ENCODE peak calls at places on chromosomes 6 and 20, in five cellular contexts. H is prostate gland, T is IMR-90, M is choroid plexus epithelial cell, U is left ventricle myocardium inferior. Y is an unnamed sample.

GRCh38 chr20:24770628-24771556 is 178.2 kb upstream of the CST7 start:
- DNase-seq in H (no peak), T (no peak), M (no peak), U (no peak), Y (peak; percentile 61)

GRCh38 chr6:155273438-155273837 is 9.6 kb downstream of the CLDN20 start:
- DNase-seq in H (no peak), T (peak; percentile 93), M (peak; percentile 96), U (no peak), Y (no peak)

GRCh38 chr6:112879920-112880413 is 532.8 kb downstream of the RFPL4B start:
- DNase-seq in H (peak; percentile 50), T (no peak), M (no peak), U (peak; percentile 13), Y (no peak)

GRCh38 chr6:158758941-158759479 is 60.2 kb downstream of the EZR start:
- DNase-seq in H (no peak), T (no peak), M (no peak), U (no peak), Y (no peak)

GRCh38 chr20:54497931-54498718 is 22.7 kb downstream of the DOK5 start:
- DNase-seq in H (no peak), T (no peak), M (no peak), U (no peak), Y (no peak)

GRCh38 chr20:21767739-21768223 is 62.3 kb downstream of the PAX1 start:
- DNase-seq in H (no peak), T (no peak), M (no peak), U (no peak), Y (no peak)

GRCh38 chr6:42020967-42021366 is 29.4 kb upstream of the TAF8 start:
- DNase-seq in H (no peak), T (no peak), M (no peak), U (no peak), Y (no peak)

GRCh38 chr20:62562831-62563230 is 79.5 kb upstream of the SLCO4A1 start:
- DNase-seq in H (no peak), T (no peak), M (no peak), U (no peak), Y (no peak)

GRCh38 chr6:79872986-79873385 is 74.4 kb downstream of the ELOVL4 start:
- DNase-seq in H (no peak), T (peak; percentile 64), M (peak; percentile 96), U (no peak), Y (no peak)

GRCh38 chr6:34132486-34133185 is 13.3 kb downstream of the GRM4 start:
- DNase-seq in H (no peak), T (peak; percentile 23), M (peak; percentile 45), U (no peak), Y (no peak)

GRCh38 chr20:49275634-49276033 is 2.2 kb downstream of the ZNFX1 start:
- DNase-seq in H (no peak), T (no peak), M (no peak), U (no peak), Y (no peak)

GRCh38 chr6:120935007-120935406 is 399.3 kb downstream of the TBC1D32 start:
- DNase-seq in H (no peak), T (no peak), M (no peak), U (no peak), Y (no peak)

GRCh38 chr6:36492092-36492491 is 49.3 kb downstream of the KCTD20 start:
- DNase-seq in H (no peak), T (no peak), M (no peak), U (no peak), Y (no peak)

GRCh38 chr6:35602133-35602946 is 86.4 kb downstream of the FKBP5 start:
- DNase-seq in H (peak; percentile 51), T (peak; percentile 32), M (peak; percentile 82), U (no peak), Y (no peak)

GRCh38 chr6:15881150-15881549 is 218.3 kb upstream of the DTNBP1 start:
- DNase-seq in H (no peak), T (no peak), M (no peak), U (no peak), Y (no peak)

GRCh38 chr6:169970306-169970988 is 219.0 kb downstream of the ERMARD start:
- DNase-seq in H (no peak), T (no peak), M (no peak), U (peak; percentile 10), Y (no peak)

GRCh38 chr6:170040906-170041305 is 250.0 kb downstream of the DLL1 start:
- DNase-seq in H (no peak), T (no peak), M (no peak), U (no peak), Y (peak; percentile 6)

GRCh38 chr6:134425521-134426316 is 107.8 kb upstream of the SGK1 start:
- DNase-seq in H (no peak), T (no peak), M (no peak), U (no peak), Y (no peak)

DNA sequence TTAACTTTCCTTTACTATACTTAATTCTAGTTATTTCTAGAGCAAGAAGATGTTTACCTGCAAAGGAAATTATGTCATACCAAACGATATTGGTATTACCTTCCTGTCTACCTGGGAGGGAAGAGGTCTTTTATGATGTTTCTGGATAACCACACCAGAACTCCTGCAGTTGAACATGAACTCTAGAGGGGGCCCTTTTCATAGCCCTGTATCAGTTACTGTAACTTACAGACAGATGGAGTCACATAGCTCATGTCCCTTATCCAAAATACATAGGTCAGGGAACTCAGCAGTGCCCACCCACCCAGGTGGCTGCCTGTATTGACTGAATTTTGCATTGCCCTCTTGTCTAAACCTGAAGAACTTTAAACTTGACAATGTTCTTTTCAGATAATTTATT is 35.1 kb upstream of the MYL9 start:
- DNase-seq in H (no peak), T (no peak), M (peak; percentile 53), U (no peak), Y (no peak)
- TF ChIP-seq CTCF in H (no peak), T (peak; percentile 38), M (peak; percentile 70), U (peak; percentile 39), Y (peak; percentile 67)

GRCh38 chr6:30556006-30556713 is at the start of gene GNL1:
- DNase-seq in H (peak; percentile 96), T (peak; percentile 85), M (peak; percentile 95), U (peak; percentile 92), Y (peak; percentile 98)
- TF ChIP-seq CTCF in H (peak; percentile 64), T (no peak), M (no peak), U (peak; percentile 15), Y (peak; percentile 11)

DNA sequence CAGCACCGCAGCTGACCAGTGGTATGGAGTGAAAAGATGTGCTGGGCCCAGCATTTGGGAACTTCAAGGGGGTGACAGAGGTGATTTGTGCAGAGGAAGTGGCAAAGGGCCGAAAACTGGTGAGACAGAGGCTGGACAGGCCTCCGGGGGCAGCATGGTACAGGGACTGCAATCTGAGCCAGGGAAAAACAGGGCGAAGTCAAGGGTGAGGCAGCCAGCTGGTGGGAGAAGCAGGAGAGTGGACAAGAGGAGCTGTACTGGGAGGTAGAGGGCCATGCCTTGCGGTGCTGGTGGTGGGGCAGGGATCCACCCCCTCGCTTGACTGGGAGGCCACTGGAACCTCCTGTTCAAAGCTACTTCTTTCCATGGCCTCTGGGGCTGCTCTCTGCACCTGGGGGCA is 7.3 kb upstream of the GFRA4 start:
- DNase-seq in H (no peak), T (peak; percentile 19), M (no peak), U (no peak), Y (no peak)
- TF ChIP-seq CTCF in H (no peak), T (peak; percentile 23), M (peak; percentile 25), U (no peak), Y (peak; percentile 40)

GRCh38 chr20:45154183-45154582 is 20.5 kb upstream of the PI3 start:
- DNase-seq in H (no peak), T (peak; percentile 5), M (peak; percentile 16), U (no peak), Y (no peak)
- TF ChIP-seq CTCF in H (no peak), T (peak; percentile 9), M (peak; percentile 4), U (no peak), Y (peak; percentile 45)

Y was measured in chondrocyte.